ENCODE peak calls at places on chromosomes 11 and 22, in seven cellular contexts. D is NCI-H2029; A is stimulated activated CD4-positive, alpha-beta T cell treated with anti-CD3 and anti-CD28 coated beads, Interleukin-4, amount 100 ng/mL, for 1 hour; E is T-cell; X is activated T-helper 1 cell treated with Interleukin-2 at 50 U/mL for 16 hours; O is LoVo; L is uterus. U is an unnamed sample.
A peak's percentile ranks its signal among the peaks of the same experiment; 100 is the strongest.

GRCh38 chr11:34855754-34856095 is 60.5 kb downstream of the APIP start:
- DNase-seq in D (no peak), A (no peak), E (no peak), X (no peak), O (no peak), L (no peak), U (no peak)

GRCh38 chr22:45400046-45400445 is 13.4 kb downstream of the SMC1B start:
- DNase-seq in D (no peak), A (no peak), E (no peak), X (no peak), O (no peak), L (no peak), U (no peak)

GRCh38 chr11:125236072-125236825 is 71.7 kb downstream of the PKNOX2 start:
- DNase-seq in D (no peak), A (no peak), E (no peak), X (no peak), O (no peak), L (no peak), U (no peak)

GRCh38 chr11:76322593-76323341 is 58.2 kb downstream of the THAP12 start:
- DNase-seq in D (no peak), A (no peak), E (no peak), X (no peak), O (no peak), L (no peak), U (no peak)

GRCh38 chr11:61256710-61257482 is 15.9 kb downstream of the PGA5 start:
- DNase-seq in D (no peak), A (no peak), E (no peak), X (no peak), O (no peak), L (no peak), U (no peak)

GRCh38 chr11:800473-800872 is 2.4 kb upstream of the SLC25A22 start:
- DNase-seq in D (no peak), A (no peak), E (no peak), X (no peak), O (no peak), L (no peak), U (no peak)

GRCh38 chr11:118396097-118396501 is 5.3 kb upstream of the ATP5MG start:
- DNase-seq in D (no peak), A (no peak), E (no peak), X (no peak), O (no peak), L (no peak), U (no peak)

GRCh38 chr11:1534682-1535081 is 37.4 kb downstream of the DUSP8 start:
- DNase-seq in D (no peak), A (no peak), E (no peak), X (no peak), O (no peak), L (no peak), U (no peak)

GRCh38 chr11:28966951-28967350 is 858.8 kb downstream of the METTL15 start:
- DNase-seq in D (no peak), A (no peak), E (no peak), X (no peak), O (no peak), L (no peak), U (no peak)

GRCh38 chr11:65766535-65766934 is 14.2 kb downstream of the AP5B1 start:
- DNase-seq in D (no peak), A (no peak), E (no peak), X (no peak), O (no peak), L (no peak), U (no peak)

GRCh38 chr11:104881117-104881794 is 17.0 kb downstream of the CASP12 start:
- DNase-seq in D (no peak), A (no peak), E (no peak), X (no peak), O (no peak), L (no peak), U (no peak)

GRCh38 chr22:43007519-43008102 is 7.3 kb downstream of the PACSIN2 start:
- DNase-seq in D (peak; percentile 49), A (no peak), E (no peak), X (no peak), O (no peak), L (no peak), U (no peak)

GRCh38 chr11:2796091-2796490 is 89.5 kb downstream of the CDKN1C start:
- DNase-seq in D (no peak), A (no peak), E (no peak), X (no peak), O (no peak), L (peak; percentile 14), U (no peak)

GRCh38 chr11:111512296-111513239 is at the start of gene BTG4:
- DNase-seq in D (no peak), A (peak; percentile 31), E (no peak), X (no peak), O (no peak), L (no peak), U (no peak)

GRCh38 chr22:23157560-23158515 is 12.6 kb downstream of the RAB36 start:
- DNase-seq in D (no peak), A (no peak), E (no peak), X (no peak), O (no peak), L (no peak), U (no peak)

GRCh38 chr11:3169235-3169951 is 4.3 kb upstream of the OSBPL5 start:
- DNase-seq in D (no peak), A (peak; percentile 26), E (no peak), X (no peak), O (no peak), L (no peak), U (no peak)

U was measured in activated CD4-positive, alpha-beta T cell treated with anti-CD3 and anti-CD28 coated beads for 1 hour.